ENCODE peak calls at places on chromosomes 11 and 22, in four cellular contexts. One of them, this sample, is unnamed.

GRCh38 chr11:75141166-75141565 is 9.7 kb upstream of the SLCO2B1 start:
- DNase-seq in A549: no peak
- DNase-seq in GM20000: no peak
- DNase-seq in IMR-90: no peak
- DNase-seq in this sample: no peak

GRCh38 chr11:134544095-134544815 is 132.2 kb upstream of the B3GAT1 start:
- DNase-seq in IMR-90: no peak
- DNase-seq in GM20000: no peak
- DNase-seq in A549: no peak
- DNase-seq in this sample: no peak

GRCh38 chr11:7572001-7572712 is 58.4 kb downstream of the PPFIBP2 start:
- DNase-seq in IMR-90: peak; percentile 34
- DNase-seq in GM20000: no peak
- DNase-seq in A549: peak; percentile 23
- DNase-seq in this sample: no peak

GRCh38 chr11:134866215-134866614 is 454.2 kb upstream of the B3GAT1 start:
- DNase-seq in A549: no peak
- DNase-seq in GM20000: no peak
- DNase-seq in IMR-90: no peak
- DNase-seq in this sample: no peak

GRCh38 chr22:28128827-28129226 is 209.8 kb upstream of the PITPNB start:
- DNase-seq in IMR-90: no peak
- DNase-seq in GM20000: no peak
- DNase-seq in A549: no peak
- DNase-seq in this sample: no peak

GRCh38 chr11:93329936-93330445 is 551 bp upstream of the DEUP1 start:
- DNase-seq in A549: peak; percentile 2
- DNase-seq in GM20000: no peak
- DNase-seq in IMR-90: no peak
- DNase-seq in this sample: no peak

GRCh38 chr22:30413001-30413400 is 12.6 kb upstream of the MTFP1 start:
- DNase-seq in GM20000: no peak
- DNase-seq in IMR-90: no peak
- DNase-seq in A549: no peak
- DNase-seq in this sample: no peak

GRCh38 chr11:122199661-122200060 is 83.6 kb upstream of the BLID start:
- DNase-seq in IMR-90: no peak
- DNase-seq in GM20000: no peak
- DNase-seq in A549: no peak
- DNase-seq in this sample: no peak

GRCh38 chr22:20117656-20118571 is 888 bp upstream of the TRMT2A start:
- DNase-seq in GM20000: peak; percentile 77
- DNase-seq in A549: no peak
- DNase-seq in IMR-90: peak; percentile 25
- DNase-seq in this sample: peak; percentile 36

GRCh38 chr22:33851240-33851639 is 69.0 kb downstream of the LARGE1 start:
- DNase-seq in A549: no peak
- DNase-seq in IMR-90: peak; percentile 44
- DNase-seq in GM20000: no peak
- DNase-seq in this sample: no peak

GRCh38 chr22:20867179-20868099 is 8.6 kb downstream of the SNAP29 start:
- DNase-seq in IMR-90: peak; percentile 46
- DNase-seq in A549: no peak
- DNase-seq in GM20000: peak; percentile 24
- DNase-seq in this sample: peak; percentile 35

GRCh38 chr11:118892515-118892914 is 8.8 kb downstream of the CXCR5 start:
- DNase-seq in GM20000: no peak
- DNase-seq in IMR-90: no peak
- DNase-seq in A549: no peak
- DNase-seq in this sample: no peak

GRCh38 chr11:88300888-88301477 is 36.6 kb downstream of the CTSC start:
- DNase-seq in A549: no peak
- DNase-seq in GM20000: no peak
- DNase-seq in IMR-90: no peak
- DNase-seq in this sample: no peak

GRCh38 chr22:24554316-24555159 is at the start of gene GUCD1:
- DNase-seq in IMR-90: peak; percentile 41
- DNase-seq in A549: no peak
- DNase-seq in GM20000: peak; percentile 51
- DNase-seq in this sample: no peak

GRCh38 chr11:121722431-121723256 is 269.9 kb upstream of the SORL1-AS1 start:
- DNase-seq in A549: no peak
- DNase-seq in GM20000: no peak
- DNase-seq in IMR-90: peak; percentile 89
- DNase-seq in this sample: peak; percentile 73

GRCh38 chr11:26583550-26583949 is 11.5 kb upstream of the MUC15 start:
- DNase-seq in A549: no peak
- DNase-seq in IMR-90: no peak
- DNase-seq in GM20000: no peak
- DNase-seq in this sample: no peak

GRCh38 chr11:7907121-7907520 is 23.9 kb downstream of the OR10A6 start:
- DNase-seq in A549: no peak
- DNase-seq in IMR-90: no peak
- DNase-seq in GM20000: no peak
- DNase-seq in this sample: no peak

GRCh38 chr22:24563246-24563645 is 7.4 kb downstream of the SNRPD3 start:
- DNase-seq in GM20000: no peak
- DNase-seq in A549: no peak
- DNase-seq in IMR-90: no peak
- DNase-seq in this sample: no peak

GRCh38 chr11:47152953-47153950 is 23.4 kb downstream of the ARFGAP2 start:
- DNase-seq in A549: peak; percentile 87
- DNase-seq in IMR-90: peak; percentile 80
- DNase-seq in GM20000: peak; percentile 85
- DNase-seq in this sample: peak; percentile 77

GRCh38 chr11:10623797-10624761 is 55.6 kb upstream of the LYVE1 start:
- DNase-seq in IMR-90: peak; percentile 37
- DNase-seq in A549: peak; percentile 46
- DNase-seq in GM20000: peak; percentile 60
- DNase-seq in this sample: peak; percentile 41

GRCh38 chr22:28983788-28984441 is 77.7 kb downstream of the C22orf31 start:
- DNase-seq in GM20000: no peak
- DNase-seq in A549: no peak
- DNase-seq in IMR-90: no peak
- DNase-seq in this sample: no peak

GRCh38 chr11:78039919-78040671 is 17.0 kb upstream of the KCTD14 start:
- DNase-seq in A549: peak; percentile 64
- DNase-seq in IMR-90: peak; percentile 85
- DNase-seq in GM20000: peak; percentile 66
- DNase-seq in this sample: peak; percentile 75

This sample was measured in heart right ventricle.